ENCODE peak calls at places on chromosomes 3 and 15, in ten cellular contexts. One of them, this sample, is unnamed.

GRCh38 chr3:123809597-123809996 is 74.5 kb downstream of the MYLK start:
- DNase-seq in left lung: no peak
- DNase-seq in ovary: no peak
- DNase-seq in kidney: no peak
- DNase-seq in heart right ventricle: no peak
- DNase-seq in fibroblast of villous mesenchyme: no peak
- DNase-seq in left ventricle myocardium inferior: no peak
- DNase-seq in AG04449: peak; percentile 78
- DNase-seq in hepatocyte: no peak
- DNase-seq in HFF-Myc: no peak
- DNase-seq in this sample: peak; percentile 84

GRCh38 chr15:31867536-31868442 is 162.5 kb upstream of the CHRNA7 start:
- DNase-seq in left lung: peak; percentile 86
- DNase-seq in ovary: peak; percentile 70
- DNase-seq in kidney: no peak
- DNase-seq in heart right ventricle: peak; percentile 32
- DNase-seq in fibroblast of villous mesenchyme: peak; percentile 28
- DNase-seq in left ventricle myocardium inferior: peak; percentile 69
- DNase-seq in AG04449: no peak
- DNase-seq in hepatocyte: peak; percentile 69
- DNase-seq in HFF-Myc: peak; percentile 9
- DNase-seq in this sample: peak; percentile 58

GRCh38 chr3:147419731-147420360 is 10.7 kb downstream of the ZIC1 start:
- DNase-seq in left lung: no peak
- DNase-seq in ovary: no peak
- DNase-seq in kidney: no peak
- DNase-seq in heart right ventricle: no peak
- DNase-seq in fibroblast of villous mesenchyme: no peak
- DNase-seq in left ventricle myocardium inferior: no peak
- DNase-seq in AG04449: no peak
- DNase-seq in hepatocyte: no peak
- DNase-seq in HFF-Myc: no peak
- DNase-seq in this sample: no peak

GRCh38 chr3:59286791-59287531 is 237.1 kb upstream of the CFAP20DC start:
- DNase-seq in left lung: no peak
- DNase-seq in ovary: no peak
- DNase-seq in kidney: no peak
- DNase-seq in heart right ventricle: peak; percentile 9
- DNase-seq in fibroblast of villous mesenchyme: peak; percentile 24
- DNase-seq in left ventricle myocardium inferior: no peak
- DNase-seq in AG04449: no peak
- DNase-seq in hepatocyte: peak; percentile 29
- DNase-seq in HFF-Myc: no peak
- DNase-seq in this sample: no peak

GRCh38 chr15:83930392-83930791 is 276.5 kb downstream of the ADAMTSL3 start:
- DNase-seq in left lung: no peak
- DNase-seq in ovary: no peak
- DNase-seq in kidney: no peak
- DNase-seq in heart right ventricle: no peak
- DNase-seq in fibroblast of villous mesenchyme: no peak
- DNase-seq in left ventricle myocardium inferior: no peak
- DNase-seq in AG04449: no peak
- DNase-seq in hepatocyte: no peak
- DNase-seq in HFF-Myc: no peak
- DNase-seq in this sample: no peak

GRCh38 chr3:84125201-84125721 is 833.5 kb upstream of the CADM2 start:
- DNase-seq in left lung: peak; percentile 54
- DNase-seq in ovary: no peak
- DNase-seq in kidney: peak; percentile 53
- DNase-seq in heart right ventricle: no peak
- DNase-seq in fibroblast of villous mesenchyme: no peak
- DNase-seq in left ventricle myocardium inferior: no peak
- DNase-seq in AG04449: no peak
- DNase-seq in hepatocyte: no peak
- DNase-seq in HFF-Myc: no peak
- DNase-seq in this sample: no peak

GRCh38 chr15:39564972-39565665 is 15.8 kb upstream of the THBS1 start:
- DNase-seq in left lung: no peak
- DNase-seq in ovary: no peak
- DNase-seq in kidney: no peak
- DNase-seq in heart right ventricle: no peak
- DNase-seq in fibroblast of villous mesenchyme: no peak
- DNase-seq in left ventricle myocardium inferior: no peak
- DNase-seq in AG04449: no peak
- DNase-seq in hepatocyte: no peak
- DNase-seq in HFF-Myc: no peak
- DNase-seq in this sample: no peak

GRCh38 chr15:52496776-52497470 is 31.8 kb downstream of the MYO5A start:
- DNase-seq in left lung: no peak
- DNase-seq in ovary: no peak
- DNase-seq in kidney: no peak
- DNase-seq in heart right ventricle: no peak
- DNase-seq in fibroblast of villous mesenchyme: no peak
- DNase-seq in left ventricle myocardium inferior: no peak
- DNase-seq in AG04449: no peak
- DNase-seq in hepatocyte: no peak
- DNase-seq in HFF-Myc: no peak
- DNase-seq in this sample: peak; percentile 26

GRCh38 chr15:57540736-57541135 is 51.0 kb upstream of the MYZAP start:
- DNase-seq in left lung: no peak
- DNase-seq in ovary: no peak
- DNase-seq in kidney: no peak
- DNase-seq in heart right ventricle: no peak
- DNase-seq in fibroblast of villous mesenchyme: no peak
- DNase-seq in left ventricle myocardium inferior: no peak
- DNase-seq in AG04449: no peak
- DNase-seq in hepatocyte: no peak
- DNase-seq in HFF-Myc: no peak
- DNase-seq in this sample: no peak

GRCh38 chr3:67227030-67227429 is 228.9 kb downstream of the KBTBD8 start:
- DNase-seq in left lung: no peak
- DNase-seq in ovary: no peak
- DNase-seq in kidney: no peak
- DNase-seq in heart right ventricle: no peak
- DNase-seq in fibroblast of villous mesenchyme: no peak
- DNase-seq in left ventricle myocardium inferior: no peak
- DNase-seq in AG04449: no peak
- DNase-seq in hepatocyte: no peak
- DNase-seq in HFF-Myc: no peak
- DNase-seq in this sample: no peak

GRCh38 chr3:96813820-96814580 is 394 bp upstream of the EPHA6 start:
- DNase-seq in left lung: peak; percentile 80
- DNase-seq in ovary: peak; percentile 78
- DNase-seq in kidney: peak; percentile 84
- DNase-seq in heart right ventricle: peak; percentile 28
- DNase-seq in fibroblast of villous mesenchyme: peak; percentile 49
- DNase-seq in left ventricle myocardium inferior: peak; percentile 37
- DNase-seq in AG04449: no peak
- DNase-seq in hepatocyte: peak; percentile 85
- DNase-seq in HFF-Myc: no peak
- DNase-seq in this sample: peak; percentile 44

GRCh38 chr15:73078722-73079121 is 26.5 kb downstream of the NEO1 start:
- DNase-seq in left lung: no peak
- DNase-seq in ovary: no peak
- DNase-seq in kidney: no peak
- DNase-seq in heart right ventricle: no peak
- DNase-seq in fibroblast of villous mesenchyme: peak; percentile 84
- DNase-seq in left ventricle myocardium inferior: no peak
- DNase-seq in AG04449: peak; percentile 9
- DNase-seq in hepatocyte: peak; percentile 16
- DNase-seq in HFF-Myc: peak; percentile 41
- DNase-seq in this sample: peak; percentile 91

GRCh38 chr3:34323517-34323916 is 525.1 kb downstream of the PDCD6IP start:
- DNase-seq in left lung: no peak
- DNase-seq in ovary: no peak
- DNase-seq in kidney: no peak
- DNase-seq in heart right ventricle: no peak
- DNase-seq in fibroblast of villous mesenchyme: no peak
- DNase-seq in left ventricle myocardium inferior: no peak
- DNase-seq in AG04449: no peak
- DNase-seq in hepatocyte: no peak
- DNase-seq in HFF-Myc: no peak
- DNase-seq in this sample: no peak

GRCh38 chr3:174439621-174440349 is 419.3 kb upstream of the NAALADL2 start:
- DNase-seq in left lung: no peak
- DNase-seq in ovary: no peak
- DNase-seq in kidney: no peak
- DNase-seq in heart right ventricle: peak; percentile 22
- DNase-seq in fibroblast of villous mesenchyme: peak; percentile 95
- DNase-seq in left ventricle myocardium inferior: no peak
- DNase-seq in AG04449: peak; percentile 97
- DNase-seq in hepatocyte: peak; percentile 67
- DNase-seq in HFF-Myc: peak; percentile 98
- DNase-seq in this sample: peak; percentile 96
- H3K4me3 ChIP-seq in left lung: peak overlapping the region; percentile 63
- H3K4me3 ChIP-seq in ovary: peak overlapping the region; percentile 74
- H3K4me3 ChIP-seq in kidney: peak overlapping the region; percentile 87
- H3K4me3 ChIP-seq in heart right ventricle: peak overlapping the region; percentile 65
- H3K4me3 ChIP-seq in fibroblast of villous mesenchyme: peak overlapping the region; percentile 77
- H3K4me3 ChIP-seq in left ventricle myocardium inferior: peak overlapping the region; percentile 86
- H3K4me3 ChIP-seq in AG04449: peak overlapping the region; percentile 69
- H3K4me3 ChIP-seq in hepatocyte: peak overlapping the region; percentile 76
- H3K4me3 ChIP-seq in HFF-Myc: peak overlapping the region; percentile 72
- H3K4me3 ChIP-seq in this sample: peak overlapping the region; percentile 72

GRCh38 chr15:36965561-36966342 is 134.6 kb downstream of the MEIS2 start:
- DNase-seq in left lung: no peak
- DNase-seq in ovary: no peak
- DNase-seq in kidney: no peak
- DNase-seq in heart right ventricle: no peak
- DNase-seq in fibroblast of villous mesenchyme: peak; percentile 23
- DNase-seq in left ventricle myocardium inferior: no peak
- DNase-seq in AG04449: no peak
- DNase-seq in hepatocyte: no peak
- DNase-seq in HFF-Myc: no peak
- DNase-seq in this sample: peak; percentile 57

GRCh38 chr15:36970522-36970921 is 129.8 kb downstream of the MEIS2 start:
- DNase-seq in left lung: no peak
- DNase-seq in ovary: no peak
- DNase-seq in kidney: no peak
- DNase-seq in heart right ventricle: no peak
- DNase-seq in fibroblast of villous mesenchyme: peak; percentile 25
- DNase-seq in left ventricle myocardium inferior: no peak
- DNase-seq in AG04449: no peak
- DNase-seq in hepatocyte: peak; percentile 15
- DNase-seq in HFF-Myc: no peak
- DNase-seq in this sample: no peak

GRCh38 chr15:36964626-36965025 is 135.7 kb downstream of the MEIS2 start:
- DNase-seq in left lung: no peak
- DNase-seq in ovary: no peak
- DNase-seq in kidney: no peak
- DNase-seq in heart right ventricle: no peak
- DNase-seq in fibroblast of villous mesenchyme: no peak
- DNase-seq in left ventricle myocardium inferior: no peak
- DNase-seq in AG04449: no peak
- DNase-seq in hepatocyte: no peak
- DNase-seq in HFF-Myc: no peak
- DNase-seq in this sample: no peak

GRCh38 chr15:36967929-36968328 is 132.4 kb downstream of the MEIS2 start:
- DNase-seq in left lung: no peak
- DNase-seq in ovary: no peak
- DNase-seq in kidney: no peak
- DNase-seq in heart right ventricle: no peak
- DNase-seq in fibroblast of villous mesenchyme: no peak
- DNase-seq in left ventricle myocardium inferior: no peak
- DNase-seq in AG04449: no peak
- DNase-seq in hepatocyte: no peak
- DNase-seq in HFF-Myc: no peak
- DNase-seq in this sample: no peak

DNA sequence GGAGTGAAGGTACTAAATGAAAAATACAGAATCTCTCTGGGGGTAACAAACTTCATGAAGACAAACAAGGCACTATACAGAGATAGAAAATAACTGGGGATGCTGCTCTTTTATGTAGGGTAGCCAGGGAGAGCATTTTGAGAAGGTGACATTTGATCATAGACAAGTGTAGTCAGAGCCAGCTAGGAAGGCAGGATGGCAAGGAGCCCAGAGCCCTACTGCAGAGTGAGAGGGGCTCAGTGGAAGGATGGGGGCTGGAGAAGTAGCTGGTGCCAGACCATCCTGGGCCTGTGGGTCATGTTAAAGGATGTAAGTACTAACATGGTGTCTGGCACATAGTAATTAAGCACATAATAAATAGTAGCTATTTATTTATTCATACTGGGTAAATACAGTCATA is 133.6 kb downstream of the MEIS2 start:
- DNase-seq in left lung: no peak
- DNase-seq in ovary: no peak
- DNase-seq in kidney: no peak
- DNase-seq in heart right ventricle: peak; percentile 42
- DNase-seq in fibroblast of villous mesenchyme: no peak
- DNase-seq in left ventricle myocardium inferior: peak; percentile 41
- DNase-seq in AG04449: no peak
- DNase-seq in hepatocyte: no peak
- DNase-seq in HFF-Myc: no peak
- DNase-seq in this sample: no peak
- TF ChIP-seq CTCF in left lung: no peak
- TF ChIP-seq CTCF in ovary: no peak
- TF ChIP-seq CTCF in kidney: no peak
- TF ChIP-seq CTCF in heart right ventricle: no peak
- TF ChIP-seq CTCF in fibroblast of villous mesenchyme: no peak
- TF ChIP-seq CTCF in left ventricle myocardium inferior: no peak
- TF ChIP-seq CTCF in AG04449: no peak
- TF ChIP-seq CTCF in hepatocyte: no peak
- TF ChIP-seq CTCF in HFF-Myc: no peak
- TF ChIP-seq CTCF in this sample: no peak

GRCh38 chr3:156135921-156136655 is 15.7 kb downstream of the KCNAB1 start:
- DNase-seq in left lung: no peak
- DNase-seq in ovary: no peak
- DNase-seq in kidney: no peak
- DNase-seq in heart right ventricle: no peak
- DNase-seq in fibroblast of villous mesenchyme: no peak
- DNase-seq in left ventricle myocardium inferior: no peak
- DNase-seq in AG04449: no peak
- DNase-seq in hepatocyte: no peak
- DNase-seq in HFF-Myc: no peak
- DNase-seq in this sample: peak; percentile 7
- H3K4me3 ChIP-seq in left lung: no peak overlapping the region
- H3K4me3 ChIP-seq in ovary: no peak overlapping the region
- H3K4me3 ChIP-seq in kidney: no peak overlapping the region
- H3K4me3 ChIP-seq in heart right ventricle: no peak overlapping the region
- H3K4me3 ChIP-seq in fibroblast of villous mesenchyme: no peak overlapping the region
- H3K4me3 ChIP-seq in left ventricle myocardium inferior: no peak overlapping the region
- H3K4me3 ChIP-seq in AG04449: no peak overlapping the region
- H3K4me3 ChIP-seq in hepatocyte: no peak overlapping the region
- H3K4me3 ChIP-seq in HFF-Myc: no peak overlapping the region
- H3K4me3 ChIP-seq in this sample: no peak overlapping the region

GRCh38 chr3:77158701-77159100 is 118.8 kb downstream of the ROBO2 start:
- DNase-seq in left lung: no peak
- DNase-seq in ovary: no peak
- DNase-seq in kidney: no peak
- DNase-seq in heart right ventricle: no peak
- DNase-seq in fibroblast of villous mesenchyme: no peak
- DNase-seq in left ventricle myocardium inferior: no peak
- DNase-seq in AG04449: no peak
- DNase-seq in hepatocyte: no peak
- DNase-seq in HFF-Myc: no peak
- DNase-seq in this sample: no peak

GRCh38 chr3:77161098-77161497 is 121.2 kb downstream of the ROBO2 start:
- DNase-seq in left lung: no peak
- DNase-seq in ovary: no peak
- DNase-seq in kidney: no peak
- DNase-seq in heart right ventricle: no peak
- DNase-seq in fibroblast of villous mesenchyme: no peak
- DNase-seq in left ventricle myocardium inferior: no peak
- DNase-seq in AG04449: no peak
- DNase-seq in hepatocyte: no peak
- DNase-seq in HFF-Myc: no peak
- DNase-seq in this sample: no peak

GRCh38 chr3:77159182-77159581 is 119.3 kb downstream of the ROBO2 start:
- DNase-seq in left lung: no peak
- DNase-seq in ovary: no peak
- DNase-seq in kidney: no peak
- DNase-seq in heart right ventricle: no peak
- DNase-seq in fibroblast of villous mesenchyme: no peak
- DNase-seq in left ventricle myocardium inferior: no peak
- DNase-seq in AG04449: no peak
- DNase-seq in hepatocyte: no peak
- DNase-seq in HFF-Myc: no peak
- DNase-seq in this sample: no peak
- TF ChIP-seq CTCF in left lung: no peak
- TF ChIP-seq CTCF in ovary: no peak
- TF ChIP-seq CTCF in kidney: no peak
- TF ChIP-seq CTCF in heart right ventricle: no peak
- TF ChIP-seq CTCF in fibroblast of villous mesenchyme: no peak
- TF ChIP-seq CTCF in left ventricle myocardium inferior: no peak
- TF ChIP-seq CTCF in AG04449: no peak
- TF ChIP-seq CTCF in hepatocyte: no peak
- TF ChIP-seq CTCF in HFF-Myc: peak; percentile 20
- TF ChIP-seq CTCF in this sample: no peak